ENCODE peak calls at places on chromosome 20, in six cellular contexts. P is heart left ventricle, I is omental fat pad, A is fibroblast of mammary gland, L is brain microvascular endothelial cell, E is GM12865. C is an unnamed sample.

GRCh38 chr20:37919389-37920040 is 16.6 kb downstream of the VSTM2L start:
- DNase-seq in P (no peak), L (no peak), I (no peak), E (no peak), A (no peak), C (no peak)

GRCh38 chr20:24102290-24102689 is 113.7 kb upstream of the GGTLC1 start:
- DNase-seq in A (peak; percentile 3), I (no peak), L (peak; percentile 18), E (peak; percentile 28), P (no peak), C (no peak)

GRCh38 chr20:32463642-32464400 is 105.7 kb downstream of the ASXL1 start:
- DNase-seq in A (no peak), E (no peak), L (no peak), I (no peak), P (peak; percentile 27), C (no peak)

GRCh38 chr20:59752101-59752586 is 147.8 kb downstream of the PHACTR3 start:
- DNase-seq in I (no peak), L (no peak), P (peak; percentile 84), A (no peak), E (peak; percentile 89), C (no peak)

GRCh38 chr20:63136296-63136695 is 79.6 kb downstream of the YTHDF1 start:
- DNase-seq in I (no peak), A (no peak), L (no peak), E (no peak), P (no peak), C (no peak)

GRCh38 chr20:40711078-40711477 is 22.0 kb upstream of the MAFB start:
- DNase-seq in I (no peak), P (no peak), A (no peak), L (no peak), E (no peak), C (no peak)

GRCh38 chr20:40993794-40994540 is 34.7 kb upstream of the TOP1 start:
- DNase-seq in P (no peak), I (no peak), E (no peak), L (no peak), A (peak; percentile 37), C (no peak)

GRCh38 chr20:49935746-49936152 is 448 bp upstream of the RNF114 start:
- DNase-seq in I (no peak), L (no peak), P (no peak), A (no peak), E (no peak), C (no peak)

GRCh38 chr20:32685541-32686529 is 12.1 kb upstream of the C20orf203 start:
- DNase-seq in L (peak; percentile 12), E (no peak), A (peak; percentile 99), P (peak; percentile 72), I (no peak), C (peak; percentile 56)

GRCh38 chr20:10611357-10611756 is 62.4 kb downstream of the JAG1 start:
- DNase-seq in P (peak; percentile 72), E (peak; percentile 62), L (peak; percentile 78), A (peak; percentile 73), I (no peak), C (no peak)

GRCh38 chr20:44033344-44033743 is 118.7 kb downstream of the TOX2 start:
- DNase-seq in P (no peak), E (peak; percentile 28), I (no peak), A (peak; percentile 51), L (no peak), C (no peak)

GRCh38 chr20:40564997-40565680 is 123.9 kb downstream of the MAFB start:
- DNase-seq in A (peak; percentile 92), E (no peak), P (no peak), L (peak; percentile 76), I (no peak), C (no peak)

DNA sequence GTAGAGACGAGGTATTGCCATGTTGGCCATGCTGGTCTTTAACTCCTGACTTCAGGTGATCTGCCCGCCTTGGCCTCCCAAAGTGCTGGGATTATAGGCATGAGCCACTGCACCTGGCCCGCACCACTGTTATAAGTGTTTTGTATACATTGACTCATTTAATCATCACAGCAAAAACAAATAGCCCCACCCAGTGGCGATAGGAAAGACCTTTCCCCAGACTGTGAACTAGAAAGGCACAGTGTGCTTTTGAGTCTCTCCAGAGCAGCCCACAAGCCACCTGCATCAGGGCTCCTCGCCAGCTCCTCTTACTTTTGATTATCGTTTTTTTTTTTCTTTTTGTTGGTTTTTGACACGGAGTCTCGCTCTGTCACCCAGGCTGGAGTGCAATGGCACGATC is 27.9 kb upstream of the ZFP64 start:
- DNase-seq in E (peak; percentile 25), I (no peak), L (no peak), P (no peak), A (no peak), C (no peak)
- TF ChIP-seq CTCF in E (no peak), I (no peak), L (no peak), P (no peak), A (no peak), C (no peak)

GRCh38 chr20:20083796-20084195 is 31.5 kb downstream of the CFAP61 start:
- DNase-seq in I (no peak), P (no peak), E (peak; percentile 61), L (no peak), A (peak; percentile 34), C (no peak)
- TF ChIP-seq CTCF in I (no peak), P (peak; percentile 60), E (peak; percentile 31), L (peak; percentile 26), A (peak; percentile 40), C (peak; percentile 66)

GRCh38 chr20:48760403-48760889 is 67.4 kb downstream of the PREX1 start:
- DNase-seq in A (peak; percentile 31), E (peak; percentile 79), I (no peak), L (peak; percentile 35), P (no peak), C (no peak)

GRCh38 chr20:48763183-48764030 is 64.4 kb downstream of the PREX1 start:
- DNase-seq in I (no peak), P (peak; percentile 68), A (no peak), L (no peak), E (no peak), C (no peak)

GRCh38 chr20:48759631-48760245 is 68.1 kb downstream of the PREX1 start:
- DNase-seq in E (no peak), L (no peak), A (no peak), P (no peak), I (no peak), C (no peak)

GRCh38 chr20:48761023-48761785 is 66.6 kb downstream of the PREX1 start:
- DNase-seq in I (no peak), E (peak; percentile 48), A (no peak), L (no peak), P (peak; percentile 47), C (no peak)

GRCh38 chr20:48761914-48762313 is 65.9 kb downstream of the PREX1 start:
- DNase-seq in E (no peak), P (no peak), I (no peak), A (no peak), L (no peak), C (no peak)
- TF ChIP-seq CTCF in E (no peak), P (no peak), I (no peak), A (no peak), L (no peak), C (no peak)

DNA sequence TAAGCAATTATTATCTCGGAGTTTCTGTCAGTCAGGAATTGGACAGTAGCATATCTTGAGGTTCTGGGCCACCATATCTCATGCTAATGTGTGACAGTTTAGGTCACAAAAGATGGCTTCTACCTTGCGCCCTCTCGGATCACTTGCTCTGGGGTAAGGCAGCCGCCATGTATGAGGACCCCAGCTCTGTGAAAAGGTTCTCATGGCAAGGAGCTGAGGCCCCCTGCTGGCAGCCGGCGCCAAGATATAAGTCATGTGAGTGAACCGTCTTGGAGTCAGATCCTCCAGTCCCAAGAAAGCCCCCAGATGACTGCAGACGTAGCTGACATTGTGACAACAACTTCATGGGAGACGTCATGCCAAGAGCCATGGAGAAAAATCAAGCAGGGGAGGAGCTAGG is 670.8 kb downstream of the KIF16B start:
- DNase-seq in L (peak; percentile 5), A (no peak), E (peak; percentile 42), I (no peak), P (no peak), C (no peak)
- TF ChIP-seq CTCF in L (peak; percentile 61), A (peak; percentile 6), E (peak; percentile 27), I (no peak), P (no peak), C (peak; percentile 19)

GRCh38 chr20:47063407-47063806 is 168.8 kb downstream of the EYA2 start:
- DNase-seq in I (no peak), P (peak; percentile 47), L (no peak), E (no peak), A (no peak), C (no peak)
- TF ChIP-seq CTCF in I (no peak), P (no peak), L (no peak), E (no peak), A (no peak), C (no peak)

GRCh38 chr20:57048027-57048869 is 218.2 kb downstream of the BMP7 start:
- DNase-seq in I (no peak), P (no peak), A (peak; percentile 32), L (peak; percentile 42), E (peak; percentile 38), C (no peak)

GRCh38 chr20:57043669-57044268 is 222.7 kb downstream of the BMP7 start:
- DNase-seq in I (no peak), E (no peak), L (no peak), P (peak; percentile 32), A (no peak), C (no peak)

GRCh38 chr20:57051096-57051495 is 215.3 kb downstream of the BMP7 start:
- DNase-seq in I (no peak), E (no peak), P (no peak), L (no peak), A (no peak), C (no peak)

GRCh38 chr20:57049298-57049697 is 217.1 kb downstream of the BMP7 start:
- DNase-seq in E (no peak), L (no peak), P (no peak), A (no peak), I (no peak), C (no peak)

DNA sequence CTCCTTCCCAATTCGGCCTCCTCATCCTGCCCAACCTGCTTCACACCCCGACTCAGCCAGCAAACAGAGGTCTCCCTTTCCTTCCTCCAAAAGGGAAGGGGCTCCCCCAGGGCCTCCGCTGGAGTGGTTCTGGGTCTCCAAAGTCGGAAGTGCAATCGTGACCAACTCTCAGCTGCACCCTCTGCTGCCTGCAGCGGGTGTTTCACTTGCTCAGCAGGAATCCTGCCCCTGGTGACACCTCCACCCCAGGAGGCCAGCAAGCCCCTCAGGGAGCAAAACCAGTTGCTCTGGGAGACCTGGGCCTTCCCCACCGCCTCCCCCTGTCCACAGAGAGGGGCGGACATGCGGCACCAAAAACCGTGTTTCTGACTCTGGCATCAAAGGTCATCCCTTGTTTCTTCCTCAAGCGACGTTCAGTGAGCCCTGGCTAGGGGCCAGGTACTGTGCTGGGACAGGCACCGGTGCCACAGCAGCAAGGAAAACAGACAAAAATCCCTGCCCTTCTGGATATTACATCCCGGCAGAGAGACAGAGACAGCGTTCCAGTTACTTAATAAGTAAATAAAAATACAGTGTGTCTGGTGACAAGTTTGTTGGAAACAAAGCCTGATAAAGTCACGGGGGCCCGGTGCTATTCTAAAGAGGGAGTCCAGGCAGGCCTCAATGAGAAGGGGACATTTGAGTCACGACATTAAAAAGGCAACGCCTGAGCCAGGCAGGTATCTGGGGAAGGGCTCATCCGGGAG is 219.0 kb downstream of the BMP7 start:
- DNase-seq in A (no peak), L (no peak), E (no peak), P (peak; percentile 31), I (no peak), C (no peak)
- TF ChIP-seq CTCF in A (no peak), L (peak; percentile 58), E (no peak), P (no peak), I (no peak), C (no peak)

C was measured in D721Med.